ENCODE peak calls at places on chromosomes 2 and 18, in nine cellular contexts. One of them, this sample, is unnamed.

GRCh38 chr18:31929273-31929672 is 13.7 kb downstream of the TRAPPC8 start:
- DNase-seq in NCI-H1105: no peak
- DNase-seq in psoas muscle: no peak
- DNase-seq in upper lobe of right lung: no peak
- DNase-seq in fibroblast of the conjunctiva: no peak
- DNase-seq in neuronal stem cell: no peak
- DNase-seq in PC-9: no peak
- DNase-seq in kidney glomerular epithelial cell: no peak
- DNase-seq in small intestine: peak
- DNase-seq in this sample: no peak

GRCh38 chr2:150607471-150607870 is 120.0 kb upstream of the RND3 start:
- DNase-seq in upper lobe of right lung: no peak
- DNase-seq in PC-9: no peak
- DNase-seq in neuronal stem cell: no peak
- DNase-seq in kidney glomerular epithelial cell: no peak
- DNase-seq in psoas muscle: no peak
- DNase-seq in NCI-H1105: no peak
- DNase-seq in fibroblast of the conjunctiva: no peak
- DNase-seq in small intestine: no peak
- DNase-seq in this sample: no peak

GRCh38 chr2:239274391-239275001 is 126.3 kb downstream of the HDAC4 start:
- DNase-seq in fibroblast of the conjunctiva: peak
- DNase-seq in NCI-H1105: no peak
- DNase-seq in PC-9: peak
- DNase-seq in upper lobe of right lung: peak
- DNase-seq in small intestine: no peak
- DNase-seq in psoas muscle: peak
- DNase-seq in kidney glomerular epithelial cell: no peak
- DNase-seq in neuronal stem cell: peak
- DNase-seq in this sample: peak

GRCh38 chr2:141611981-141612380 is 518.8 kb downstream of the LRP1B start:
- DNase-seq in small intestine: no peak
- DNase-seq in PC-9: no peak
- DNase-seq in psoas muscle: no peak
- DNase-seq in upper lobe of right lung: no peak
- DNase-seq in neuronal stem cell: no peak
- DNase-seq in kidney glomerular epithelial cell: no peak
- DNase-seq in NCI-H1105: no peak
- DNase-seq in fibroblast of the conjunctiva: no peak
- DNase-seq in this sample: no peak

GRCh38 chr2:30230479-30230854 is 867 bp upstream of the LBH start:
- DNase-seq in PC-9: no peak
- DNase-seq in neuronal stem cell: no peak
- DNase-seq in fibroblast of the conjunctiva: no peak
- DNase-seq in upper lobe of right lung: no peak
- DNase-seq in kidney glomerular epithelial cell: peak
- DNase-seq in small intestine: no peak
- DNase-seq in NCI-H1105: no peak
- DNase-seq in psoas muscle: no peak
- DNase-seq in this sample: no peak

GRCh38 chr2:134225173-134225572 is 28.7 kb upstream of the MGAT5 start:
- DNase-seq in psoas muscle: no peak
- DNase-seq in fibroblast of the conjunctiva: no peak
- DNase-seq in neuronal stem cell: no peak
- DNase-seq in upper lobe of right lung: no peak
- DNase-seq in small intestine: no peak
- DNase-seq in kidney glomerular epithelial cell: no peak
- DNase-seq in NCI-H1105: no peak
- DNase-seq in PC-9: no peak
- DNase-seq in this sample: no peak

GRCh38 chr2:174331731-174332606 is 2.8 kb upstream of the SP9 start:
- DNase-seq in psoas muscle: no peak
- DNase-seq in PC-9: no peak
- DNase-seq in NCI-H1105: no peak
- DNase-seq in kidney glomerular epithelial cell: no peak
- DNase-seq in upper lobe of right lung: no peak
- DNase-seq in neuronal stem cell: peak
- DNase-seq in small intestine: no peak
- DNase-seq in fibroblast of the conjunctiva: no peak
- DNase-seq in this sample: no peak

GRCh38 chr2:6556755-6557154 is 309.0 kb downstream of the CMPK2 start:
- DNase-seq in NCI-H1105: no peak
- DNase-seq in psoas muscle: no peak
- DNase-seq in small intestine: peak
- DNase-seq in upper lobe of right lung: no peak
- DNase-seq in fibroblast of the conjunctiva: peak
- DNase-seq in neuronal stem cell: no peak
- DNase-seq in kidney glomerular epithelial cell: peak
- DNase-seq in PC-9: no peak
- DNase-seq in this sample: no peak

GRCh38 chr2:85309699-85310321 is 18.0 kb downstream of the TGOLN2 start:
- DNase-seq in fibroblast of the conjunctiva: no peak
- DNase-seq in upper lobe of right lung: no peak
- DNase-seq in psoas muscle: no peak
- DNase-seq in small intestine: no peak
- DNase-seq in neuronal stem cell: no peak
- DNase-seq in kidney glomerular epithelial cell: no peak
- DNase-seq in PC-9: no peak
- DNase-seq in NCI-H1105: no peak
- DNase-seq in this sample: no peak

GRCh38 chr18:51953521-51953920 is 386.5 kb upstream of the DCC start:
- DNase-seq in NCI-H1105: peak
- DNase-seq in upper lobe of right lung: no peak
- DNase-seq in fibroblast of the conjunctiva: no peak
- DNase-seq in neuronal stem cell: no peak
- DNase-seq in small intestine: no peak
- DNase-seq in kidney glomerular epithelial cell: no peak
- DNase-seq in psoas muscle: no peak
- DNase-seq in PC-9: no peak
- DNase-seq in this sample: no peak